ENCODE peak calls at places on chromosomes 5 and 9, in four cellular contexts. M is IMR-90, R is tibial nerve, E is sigmoid colon. G is an unnamed sample.

GRCh38 chr5:147554285-147554817 is 44.5 kb upstream of the DPYSL3 start:
- DNase-seq in M (peak; percentile 77), R (peak; percentile 9), E (no peak), G (no peak)

GRCh38 chr9:16458696-16459420 is 411.6 kb downstream of the BNC2 start:
- DNase-seq in R (no peak), E (no peak), M (peak; percentile 76), G (peak; percentile 4)

GRCh38 chr9:98168952-98169488 is 23.4 kb downstream of the CORO2A start:
- DNase-seq in M (peak; percentile 68), E (peak; percentile 50), R (no peak), G (peak; percentile 76)

GRCh38 chr5:74440341-74440740 is 200.2 kb downstream of the ENC1 start:
- DNase-seq in E (no peak), R (no peak), M (no peak), G (no peak)

GRCh38 chr9:36118706-36119105 is 17.8 kb upstream of the GLIPR2 start:
- DNase-seq in M (peak; percentile 33), E (no peak), R (no peak), G (no peak)

GRCh38 chr9:134585746-134586706 is 55.6 kb upstream of the COL5A1 start:
- DNase-seq in E (no peak), M (peak; percentile 75), R (peak; percentile 2), G (peak; percentile 98)

GRCh38 chr5:37926732-37927131 is 86.9 kb upstream of the GDNF start:
- DNase-seq in R (no peak), M (peak; percentile 16), E (no peak), G (no peak)

GRCh38 chr5:2754621-2755370 is 3.3 kb upstream of the IRX2 start:
- DNase-seq in M (no peak), E (no peak), R (no peak), G (no peak)

GRCh38 chr5:28344803-28345433 is 1306.5 kb upstream of the CDH9 start:
- DNase-seq in E (no peak), M (no peak), R (no peak), G (peak; percentile 3)

GRCh38 chr5:158765407-158765806 is 334.3 kb downstream of the EBF1 start:
- DNase-seq in M (no peak), R (no peak), E (no peak), G (no peak)

GRCh38 chr5:24591426-24591825 is 53.4 kb downstream of the CDH10 start:
- DNase-seq in E (no peak), R (no peak), M (no peak), G (no peak)

GRCh38 chr5:113340537-113340936 is 94.3 kb downstream of the TSSK1B start:
- DNase-seq in E (no peak), R (no peak), M (no peak), G (peak; percentile 12)

GRCh38 chr5:90983148-90983547 is 400.0 kb downstream of the ARRDC3 start:
- DNase-seq in R (no peak), E (no peak), M (peak; percentile 84), G (no peak)

GRCh38 chr9:128201441-128202369 is 1.5 kb upstream of the DNM1 start:
- DNase-seq in E (no peak), R (no peak), M (peak; percentile 71), G (no peak)

GRCh38 chr9:87516222-87516930 is 18.7 kb downstream of the DAPK1 start:
- DNase-seq in E (peak; percentile 86), M (no peak), R (peak; percentile 55), G (peak; percentile 61)

GRCh38 chr5:142981475-142981874 is 211.3 kb downstream of the ARHGAP26 start:
- DNase-seq in E (no peak), R (no peak), M (no peak), G (no peak)

GRCh38 chr5:23223846-23224245 is 283.6 kb upstream of the PRDM9 start:
- DNase-seq in E (no peak), R (no peak), M (no peak), G (no peak)

GRCh38 chr5:91016954-91017690 is 366.0 kb downstream of the ARRDC3 start:
- DNase-seq in M (peak; percentile 70), R (no peak), E (no peak), G (no peak)

GRCh38 chr9:137245450-137246421 is 4.6 kb downstream of the TUBB4B start:
- DNase-seq in M (no peak), E (no peak), R (no peak), G (no peak)

GRCh38 chr9:2180171-2180570 is 165.0 kb downstream of the SMARCA2 start:
- DNase-seq in M (no peak), E (no peak), R (no peak), G (no peak)

GRCh38 chr5:5203441-5203840 is 63.3 kb downstream of the ADAMTS16 start:
- DNase-seq in E (no peak), R (no peak), M (no peak), G (no peak)

GRCh38 chr5:73352789-73353188 is 95.8 kb downstream of the FOXD1 start:
- DNase-seq in R (no peak), E (no peak), M (no peak), G (no peak)

GRCh38 chr9:95167998-95168397 is 149.5 kb downstream of the FANCC start:
- DNase-seq in M (peak; percentile 97), E (no peak), R (peak; percentile 88), G (peak; percentile 58)

GRCh38 chr5:91499943-91500531 is 116.9 kb upstream of the ARRDC3 start:
- DNase-seq in E (no peak), M (peak; percentile 54), R (no peak), G (peak; percentile 9)

GRCh38 chr9:30732060-30732459 is 1652.4 kb upstream of the ACO1 start:
- DNase-seq in R (no peak), M (no peak), E (no peak), G (no peak)

GRCh38 chr9:38018230-38018963 is 50.6 kb downstream of the SHB start:
- DNase-seq in R (no peak), M (no peak), E (no peak), G (no peak)

GRCh38 chr5:147578228-147579024 is 68.6 kb upstream of the DPYSL3 start:
- DNase-seq in E (no peak), R (no peak), M (peak; percentile 72), G (peak; percentile 9)

GRCh38 chr5:138640138-138640537 is 64.9 kb upstream of the HSPA9 start:
- DNase-seq in M (no peak), R (no peak), E (no peak), G (no peak)

GRCh38 chr9:11469745-11470144 is 856.9 kb upstream of the PTPRD start:
- DNase-seq in R (no peak), E (no peak), M (no peak), G (no peak)

GRCh38 chr5:10482791-10483530 is 41.3 kb downstream of the ROPN1L start:
- DNase-seq in E (no peak), M (no peak), R (no peak), G (no peak)

GRCh38 chr9:93007529-93008058 is 50.9 kb upstream of the SUSD3 start:
- DNase-seq in R (no peak), E (no peak), M (no peak), G (no peak)

GRCh38 chr9:132639322-132639721 is 30.5 kb downstream of the DDX31 start:
- DNase-seq in R (no peak), M (no peak), E (no peak), G (no peak)
- TF ChIP-seq POLR2A in R (no peak), M (no peak), E (peak; percentile 11), G (no peak)

GRCh38 chr9:71929791-71930440 is 18.5 kb downstream of the C9orf85 start:
- DNase-seq in R (no peak), E (no peak), M (peak; percentile 20), G (no peak)

GRCh38 chr9:71929223-71929622 is 17.8 kb downstream of the C9orf85 start:
- DNase-seq in R (no peak), M (peak; percentile 82), E (no peak), G (no peak)

GRCh38 chr9:71928806-71929205 is 17.4 kb downstream of the C9orf85 start:
- DNase-seq in E (no peak), M (no peak), R (no peak), G (no peak)

GRCh38 chr9:71928376-71928775 is 16.9 kb downstream of the C9orf85 start:
- DNase-seq in E (no peak), R (no peak), M (peak; percentile 31), G (no peak)

DNA sequence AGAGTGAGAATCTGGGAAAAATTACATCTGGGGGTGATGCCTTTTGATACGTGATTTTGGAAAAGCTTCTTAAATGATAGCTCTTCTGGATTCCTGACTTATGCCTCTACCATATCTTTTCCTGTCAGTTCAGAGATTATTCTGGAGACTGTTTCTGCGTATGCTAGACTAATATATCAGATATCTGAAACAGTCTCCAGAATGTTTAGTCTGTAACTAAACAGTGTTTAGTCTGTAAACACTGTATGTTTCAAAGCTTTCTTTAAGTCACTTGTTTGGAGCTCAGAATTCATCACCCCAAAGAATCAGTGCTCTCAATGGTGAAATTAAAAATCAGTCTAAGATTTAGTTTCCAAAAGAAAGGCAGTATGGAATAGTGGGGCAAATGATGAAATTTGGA is 19.7 kb downstream of the C9orf85 start:
- DNase-seq in M (peak; percentile 15), R (no peak), E (no peak), G (no peak)
- TF ChIP-seq POLR2A in M (no peak), R (no peak), E (no peak), G (no peak)

GRCh38 chr5:16528382-16528849 is 62.8 kb upstream of the ZNF622 start:
- DNase-seq in M (no peak), R (no peak), E (no peak), G (no peak)
- TF ChIP-seq POLR2A in M (no peak), R (no peak), E (no peak), G (no peak)

GRCh38 chr9:136036050-136036449 is 59.0 kb downstream of the NACC2 start:
- DNase-seq in E (no peak), M (peak; percentile 27), R (no peak), G (no peak)
- TF ChIP-seq POLR2A in E (no peak), M (no peak), R (no peak), G (no peak)

GRCh38 chr9:121663591-121663990 is 12.2 kb downstream of the DAB2IP start:
- DNase-seq in E (no peak), M (no peak), R (no peak), G (no peak)
- TF ChIP-seq POLR2A in E (no peak), M (no peak), R (no peak), G (no peak)

GRCh38 chr9:131013015-131013755 is 4.2 kb downstream of the LAMC3 start:
- DNase-seq in R (no peak), E (no peak), M (no peak), G (no peak)
- TF ChIP-seq POLR2A in R (no peak), E (no peak), M (no peak), G (no peak)

GRCh38 chr5:126419102-126419501 is 4.1 kb upstream of the GRAMD2B start:
- DNase-seq in M (no peak), E (no peak), R (no peak), G (no peak)

GRCh38 chr5:126428421-126428820 is 5.2 kb downstream of the GRAMD2B start:
- DNase-seq in M (no peak), E (no peak), R (no peak), G (no peak)

DNA sequence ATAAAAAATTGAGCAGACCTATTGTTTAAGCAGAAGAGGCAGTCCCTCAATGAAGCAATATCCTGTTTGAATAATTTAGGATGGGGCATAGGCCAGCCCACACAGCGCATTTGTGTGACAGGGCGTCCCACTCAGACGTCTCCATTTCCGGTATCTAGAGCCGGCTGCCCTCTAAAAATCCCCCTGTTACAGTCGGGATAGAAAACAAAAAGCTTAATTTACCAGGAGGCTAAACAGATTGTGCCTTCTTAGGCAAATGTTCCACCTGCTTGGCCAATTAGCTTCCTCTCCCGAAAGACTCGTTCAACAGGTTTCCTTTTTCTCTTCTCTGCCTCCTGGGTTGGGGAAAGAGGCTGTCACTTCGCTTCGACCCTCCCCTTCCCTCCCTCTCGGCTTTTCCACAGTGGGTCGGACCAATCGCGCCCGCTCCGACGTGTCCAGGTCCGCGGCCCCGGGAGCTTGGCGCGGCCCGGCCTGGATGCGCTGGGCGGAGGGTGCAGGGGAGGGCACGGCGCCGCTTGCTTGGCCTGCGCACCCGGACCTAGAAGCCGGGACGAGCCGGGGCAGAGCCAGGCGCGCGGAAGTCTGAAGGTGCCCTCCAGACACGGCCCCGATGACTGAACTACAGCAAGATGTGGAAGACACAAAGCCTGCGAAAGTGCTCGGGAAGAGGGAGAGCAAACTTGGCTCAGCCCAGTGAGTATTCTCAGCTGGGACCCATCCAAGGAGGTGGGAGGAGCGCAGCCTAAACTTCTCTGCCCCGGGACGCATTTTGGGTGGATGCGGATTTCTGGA is at the start of gene GRAMD2B:
- DNase-seq in M (peak; percentile 88), R (peak; percentile 75), E (peak; percentile 94), G (peak; percentile 51)
- TF ChIP-seq POLR2A in M (peak; percentile 84), R (peak; percentile 87), E (peak; percentile 87), G (peak; percentile 94)